ENCODE peak calls at places on chromosomes 2 and 18, in four cellular contexts. One of them, this sample, is unnamed.

GRCh38 chr2:190791347-190791982 is 89.2 kb upstream of the GLS start:
- DNase-seq in body of pancreas: no peak
- DNase-seq in uterus: peak
- DNase-seq in lower leg skin: no peak
- DNase-seq in this sample: no peak

GRCh38 chr2:189982777-189983394 is 79.6 kb downstream of the MSTN start:
- DNase-seq in lower leg skin: no peak
- DNase-seq in uterus: no peak
- DNase-seq in body of pancreas: no peak
- DNase-seq in this sample: no peak

GRCh38 chr18:50697509-50697908 is 122.3 kb downstream of the MRO start:
- DNase-seq in uterus: no peak
- DNase-seq in body of pancreas: no peak
- DNase-seq in lower leg skin: no peak
- DNase-seq in this sample: no peak

GRCh38 chr2:232886632-232887031 is 16.6 kb downstream of the SNORC start:
- DNase-seq in uterus: no peak
- DNase-seq in lower leg skin: peak
- DNase-seq in body of pancreas: no peak
- DNase-seq in this sample: no peak

GRCh38 chr2:48425402-48425801 is 104.6 kb upstream of the STON1 start:
- DNase-seq in uterus: no peak
- DNase-seq in body of pancreas: no peak
- DNase-seq in lower leg skin: no peak
- DNase-seq in this sample: no peak

GRCh38 chr2:60746318-60746717 is 9.8 kb upstream of the PAPOLG start:
- DNase-seq in uterus: no peak
- DNase-seq in lower leg skin: no peak
- DNase-seq in body of pancreas: no peak
- DNase-seq in this sample: no peak

GRCh38 chr2:172230783-172231446 is 128.2 kb upstream of the DLX2 start:
- DNase-seq in lower leg skin: peak
- DNase-seq in uterus: no peak
- DNase-seq in body of pancreas: no peak
- DNase-seq in this sample: peak

GRCh38 chr2:17476060-17476459 is 42.2 kb downstream of the RAD51AP2 start:
- DNase-seq in uterus: no peak
- DNase-seq in body of pancreas: no peak
- DNase-seq in lower leg skin: no peak
- DNase-seq in this sample: no peak

GRCh38 chr2:102826904-102827303 is 65.1 kb downstream of the TMEM182 start:
- DNase-seq in uterus: no peak
- DNase-seq in lower leg skin: no peak
- DNase-seq in body of pancreas: peak
- DNase-seq in this sample: no peak

GRCh38 chr2:29535188-29535587 is 386.2 kb downstream of the ALK start:
- DNase-seq in uterus: no peak
- DNase-seq in body of pancreas: no peak
- DNase-seq in lower leg skin: no peak
- DNase-seq in this sample: no peak

GRCh38 chr2:169164311-169164710 is 94.9 kb downstream of the DHRS9 start:
- DNase-seq in lower leg skin: no peak
- DNase-seq in uterus: no peak
- DNase-seq in body of pancreas: no peak
- DNase-seq in this sample: no peak

GRCh38 chr18:3604626-3605408 is 154.8 kb downstream of the TGIF1 start:
- DNase-seq in body of pancreas: no peak
- DNase-seq in uterus: no peak
- DNase-seq in lower leg skin: no peak
- DNase-seq in this sample: no peak

GRCh38 chr2:47457268-47457667 is 54.3 kb downstream of the MSH2 start:
- DNase-seq in body of pancreas: no peak
- DNase-seq in lower leg skin: no peak
- DNase-seq in uterus: no peak
- DNase-seq in this sample: no peak

GRCh38 chr2:217098435-217098834 is 238.6 kb upstream of the TNP1 start:
- DNase-seq in body of pancreas: no peak
- DNase-seq in lower leg skin: no peak
- DNase-seq in uterus: no peak
- DNase-seq in this sample: no peak

GRCh38 chr2:170170281-170171035 is 7.5 kb upstream of the MYO3B start:
- DNase-seq in uterus: no peak
- DNase-seq in lower leg skin: no peak
- DNase-seq in body of pancreas: peak
- DNase-seq in this sample: no peak

GRCh38 chr2:234146087-234146826 is 95.8 kb downstream of the SPP2 start:
- DNase-seq in uterus: no peak
- DNase-seq in body of pancreas: no peak
- DNase-seq in lower leg skin: no peak
- DNase-seq in this sample: peak

GRCh38 chr2:210955591-210955990 is 399.2 kb downstream of the CPS1 start:
- DNase-seq in lower leg skin: no peak
- DNase-seq in uterus: no peak
- DNase-seq in body of pancreas: no peak
- DNase-seq in this sample: peak

GRCh38 chr2:42598656-42599267 is 30.3 kb downstream of the MTA3 start:
- DNase-seq in uterus: no peak
- DNase-seq in body of pancreas: no peak
- DNase-seq in lower leg skin: no peak
- DNase-seq in this sample: no peak

GRCh38 chr18:8868276-8868675 is 162.9 kb downstream of the MTCL1 start:
- DNase-seq in lower leg skin: no peak
- DNase-seq in body of pancreas: no peak
- DNase-seq in uterus: no peak
- DNase-seq in this sample: no peak

GRCh38 chr2:121869873-121870272 is 114.4 kb downstream of the TSN start:
- DNase-seq in uterus: no peak
- DNase-seq in body of pancreas: no peak
- DNase-seq in lower leg skin: no peak
- DNase-seq in this sample: no peak

GRCh38 chr2:46555011-46555410 is 75.6 kb downstream of the TMEM247 start:
- DNase-seq in body of pancreas: no peak
- DNase-seq in lower leg skin: no peak
- DNase-seq in uterus: no peak
- DNase-seq in this sample: no peak

GRCh38 chr2:189022002-189022401 is 47.8 kb downstream of the COL3A1 start:
- DNase-seq in uterus: peak
- DNase-seq in lower leg skin: no peak
- DNase-seq in body of pancreas: no peak
- DNase-seq in this sample: no peak

GRCh38 chr2:219968685-219969345 is 341.4 kb downstream of the SLC4A3 start:
- DNase-seq in uterus: no peak
- DNase-seq in lower leg skin: no peak
- DNase-seq in body of pancreas: no peak
- DNase-seq in this sample: peak

GRCh38 chr2:180655393-180655792 is 325.0 kb upstream of the UBE2E3 start:
- DNase-seq in lower leg skin: no peak
- DNase-seq in body of pancreas: no peak
- DNase-seq in uterus: no peak
- DNase-seq in this sample: no peak

GRCh38 chr18:60372598-60372997 is at the start of gene MC4R:
- DNase-seq in uterus: no peak
- DNase-seq in lower leg skin: no peak
- DNase-seq in body of pancreas: no peak
- DNase-seq in this sample: peak

GRCh38 chr2:50143822-50144575 is 887.9 kb downstream of the NRXN1 start:
- DNase-seq in body of pancreas: no peak
- DNase-seq in uterus: no peak
- DNase-seq in lower leg skin: no peak
- DNase-seq in this sample: peak

GRCh38 chr18:70423988-70424387 is 135.1 kb downstream of the SOCS6 start:
- DNase-seq in body of pancreas: no peak
- DNase-seq in uterus: no peak
- DNase-seq in lower leg skin: no peak
- DNase-seq in this sample: no peak

GRCh38 chr2:651961-652373 is 25.2 kb downstream of the TMEM18 start:
- DNase-seq in uterus: no peak
- DNase-seq in body of pancreas: peak
- DNase-seq in lower leg skin: peak
- DNase-seq in this sample: no peak

GRCh38 chr2:105576440-105577241 is 168.1 kb upstream of the NCK2 start:
- DNase-seq in lower leg skin: peak
- DNase-seq in uterus: no peak
- DNase-seq in body of pancreas: no peak
- DNase-seq in this sample: peak

GRCh38 chr2:65579506-65580235 is 147.3 kb upstream of the SPRED2 start:
- DNase-seq in body of pancreas: no peak
- DNase-seq in uterus: no peak
- DNase-seq in lower leg skin: peak
- DNase-seq in this sample: no peak

GRCh38 chr2:7044253-7045250 is 127.3 kb downstream of the RNF144A start:
- DNase-seq in uterus: peak
- DNase-seq in lower leg skin: peak
- DNase-seq in body of pancreas: peak
- DNase-seq in this sample: peak

GRCh38 chr18:49335677-49336076 is 124.8 kb downstream of the DYM start:
- DNase-seq in lower leg skin: no peak
- DNase-seq in body of pancreas: no peak
- DNase-seq in uterus: no peak
- DNase-seq in this sample: no peak

GRCh38 chr2:101151859-101152194 is 645 bp upstream of the TBC1D8 start:
- DNase-seq in body of pancreas: no peak
- DNase-seq in lower leg skin: no peak
- DNase-seq in uterus: no peak
- DNase-seq in this sample: no peak

GRCh38 chr2:85813978-85814801 is 60.4 kb downstream of the ATOH8 start:
- DNase-seq in uterus: peak
- DNase-seq in body of pancreas: peak
- DNase-seq in lower leg skin: peak
- DNase-seq in this sample: peak
- TF ChIP-seq POLR2A in uterus: no peak
- TF ChIP-seq POLR2A in body of pancreas: no peak
- TF ChIP-seq POLR2A in lower leg skin: no peak
- TF ChIP-seq POLR2A in this sample: no peak

GRCh38 chr2:71276311-71277158 is 49.6 kb upstream of the PAIP2B start:
- DNase-seq in uterus: peak
- DNase-seq in lower leg skin: peak
- DNase-seq in body of pancreas: peak
- DNase-seq in this sample: peak
- TF ChIP-seq POLR2A in uterus: peak
- TF ChIP-seq POLR2A in lower leg skin: no peak
- TF ChIP-seq POLR2A in body of pancreas: peak
- TF ChIP-seq POLR2A in this sample: peak

GRCh38 chr2:9630750-9631483 is at the start of gene YWHAQ:
- DNase-seq in lower leg skin: peak
- DNase-seq in body of pancreas: peak
- DNase-seq in uterus: peak
- DNase-seq in this sample: peak
- TF ChIP-seq POLR2A in lower leg skin: no peak
- TF ChIP-seq POLR2A in body of pancreas: peak
- TF ChIP-seq POLR2A in uterus: peak
- TF ChIP-seq POLR2A in this sample: peak

GRCh38 chr2:222733470-222733845 is 62.0 kb downstream of the MOGAT1 start:
- DNase-seq in lower leg skin: no peak
- DNase-seq in uterus: no peak
- DNase-seq in body of pancreas: no peak
- DNase-seq in this sample: no peak

GRCh38 chr2:222736301-222736700 is 64.8 kb downstream of the MOGAT1 start:
- DNase-seq in uterus: no peak
- DNase-seq in lower leg skin: no peak
- DNase-seq in body of pancreas: no peak
- DNase-seq in this sample: no peak

GRCh38 chr2:222732774-222733173 is 61.3 kb downstream of the MOGAT1 start:
- DNase-seq in uterus: no peak
- DNase-seq in body of pancreas: no peak
- DNase-seq in lower leg skin: no peak
- DNase-seq in this sample: no peak

GRCh38 chr2:222733846-222734689 is 62.6 kb downstream of the MOGAT1 start:
- DNase-seq in uterus: no peak
- DNase-seq in body of pancreas: no peak
- DNase-seq in lower leg skin: no peak
- DNase-seq in this sample: no peak

GRCh38 chr2:222734690-222735014 is 63.2 kb downstream of the MOGAT1 start:
- DNase-seq in lower leg skin: no peak
- DNase-seq in body of pancreas: no peak
- DNase-seq in uterus: no peak
- DNase-seq in this sample: no peak
- TF ChIP-seq POLR2A in lower leg skin: no peak
- TF ChIP-seq POLR2A in body of pancreas: no peak
- TF ChIP-seq POLR2A in uterus: no peak
- TF ChIP-seq POLR2A in this sample: no peak

GRCh38 chr18:9885170-9886004 is at the start of gene TXNDC2:
- DNase-seq in uterus: no peak
- DNase-seq in body of pancreas: no peak
- DNase-seq in lower leg skin: no peak
- DNase-seq in this sample: no peak
- TF ChIP-seq POLR2A in uterus: no peak
- TF ChIP-seq POLR2A in body of pancreas: no peak
- TF ChIP-seq POLR2A in lower leg skin: no peak
- TF ChIP-seq POLR2A in this sample: no peak